ENCODE peak calls at places on chromosomes 4 and X, in nine cellular contexts. X, M, E, B, H, S, N, W and C are unnamed samples.

GRCh38 chr4:82865592-82865991 is 25.4 kb downstream of the SEC31A start:
- DNase-seq in E (peak), H (no peak), W (peak), X (peak), B (peak), N (peak), S (no peak), M (no peak), C (peak)

GRCh38 chr4:144754562-144755410 is 108.8 kb downstream of the HHIP start:
- DNase-seq in M (no peak), N (peak), H (no peak), W (peak), E (peak), B (peak), S (no peak), X (peak), C (peak)

GRCh38 chrX:138128025-138128671 is 562.2 kb downstream of the ZIC3 start:
- DNase-seq in W (peak), X (peak), N (peak), S (no peak), M (no peak), E (peak), H (peak), B (peak), C (peak)

GRCh38 chr4:86233681-86234080 is 126.2 kb downstream of the MAPK10 start:
- DNase-seq in S (no peak), B (peak), E (peak), N (no peak), H (no peak), M (no peak), W (peak), X (peak), C (no peak)

GRCh38 chr4:169906104-169906503 is 120.1 kb downstream of the MFAP3L start:
- DNase-seq in M (no peak), E (peak), B (no peak), N (no peak), S (no peak), X (no peak), H (peak), W (no peak), C (no peak)

GRCh38 chr4:137627938-137628460 is 95.7 kb upstream of the PCDH18 start:
- DNase-seq in E (peak), B (no peak), M (no peak), W (no peak), H (no peak), S (no peak), X (no peak), N (no peak), C (no peak)

GRCh38 chr4:99868126-99868596 is 26.1 kb downstream of the LAMTOR3 start:
- DNase-seq in E (peak), N (peak), M (no peak), B (peak), X (no peak), S (no peak), H (no peak), W (peak), C (peak)

GRCh38 chrX:39484669-39485068 is 613.1 kb downstream of the BCOR start:
- DNase-seq in N (no peak), X (no peak), E (no peak), M (no peak), W (peak), H (no peak), B (no peak), S (no peak), C (no peak)

GRCh38 chrX:39729834-39730670 is 367.7 kb downstream of the BCOR start:
- DNase-seq in E (no peak), S (no peak), W (no peak), B (no peak), H (no peak), N (no peak), X (no peak), M (no peak), C (no peak)

GRCh38 chrX:41198410-41198809 is 113.2 kb downstream of the USP9X start:
- DNase-seq in N (no peak), M (no peak), E (no peak), H (no peak), S (no peak), X (peak), W (no peak), B (no peak), C (no peak)

GRCh38 chr4:8242782-8243556 is 26.6 kb upstream of the HTRA3 start:
- DNase-seq in S (no peak), B (no peak), E (no peak), N (no peak), H (no peak), X (no peak), M (no peak), W (peak), C (no peak)

GRCh38 chr4:75099321-75099720 is 166.4 kb downstream of the PARM1 start:
- DNase-seq in W (no peak), E (no peak), S (no peak), B (no peak), H (no peak), M (no peak), X (peak), N (no peak), C (no peak)

GRCh38 chrX:74371399-74371798 is 49.9 kb upstream of the SLC16A2 start:
- DNase-seq in W (no peak), N (peak), S (no peak), E (peak), M (no peak), H (no peak), B (peak), X (no peak), C (no peak)

GRCh38 chr4:866761-867390 is 40.9 kb upstream of the CPLX1 start:
- DNase-seq in M (no peak), N (peak), S (no peak), H (no peak), B (no peak), X (peak), W (peak), E (no peak), C (peak)

GRCh38 chr4:19005211-19005610 is 983.7 kb upstream of the LCORL start:
- DNase-seq in B (peak), X (no peak), E (no peak), H (no peak), S (no peak), W (peak), M (no peak), N (peak), C (no peak)

GRCh38 chr4:89836031-89836777 is 757 bp downstream of the SNCA start:
- DNase-seq in N (no peak), M (no peak), B (no peak), W (no peak), X (no peak), E (no peak), H (no peak), S (no peak), C (no peak)

GRCh38 chr4:6953751-6954380 is 44.2 kb downstream of the TBC1D14 start:
- DNase-seq in E (peak), X (peak), M (peak), B (peak), W (peak), N (peak), S (peak), H (peak), C (peak)

GRCh38 chr4:129583868-129584267 is 487.9 kb downstream of the C4orf33 start:
- DNase-seq in W (peak), E (peak), B (no peak), S (peak), X (peak), N (peak), H (no peak), M (peak), C (peak)

GRCh38 chr4:76767983-76768382 is 130.0 kb downstream of the SOWAHB start:
- DNase-seq in H (no peak), B (peak), S (no peak), M (no peak), X (no peak), E (peak), W (no peak), N (no peak), C (no peak)

GRCh38 chrX:19683817-19684216 is 168.5 kb upstream of the MAP3K15 start:
- DNase-seq in M (no peak), W (no peak), N (no peak), H (no peak), E (no peak), X (no peak), S (no peak), B (no peak), C (no peak)

GRCh38 chr4:122978109-122978508 is 55.7 kb upstream of the NUDT6 start:
- DNase-seq in B (no peak), H (no peak), S (no peak), W (no peak), M (no peak), N (no peak), X (no peak), E (no peak), C (no peak)

GRCh38 chrX:23883737-23884354 is 23.9 kb downstream of the APOO start:
- DNase-seq in B (peak), S (no peak), W (peak), N (peak), X (peak), E (peak), M (no peak), H (no peak), C (peak)

GRCh38 chr4:25943312-25943711 is 29.3 kb downstream of the SMIM20 start:
- DNase-seq in E (peak), W (no peak), H (no peak), S (peak), X (no peak), M (peak), B (peak), N (peak), C (peak)

GRCh38 chrX:133081990-133082389 is 14.9 kb downstream of the USP26 start:
- DNase-seq in S (no peak), E (no peak), H (no peak), B (no peak), X (no peak), W (no peak), N (no peak), M (no peak), C (no peak)

GRCh38 chr4:95985791-95986190 is 145.9 kb downstream of the PDHA2 start:
- DNase-seq in N (no peak), S (no peak), H (no peak), B (no peak), E (no peak), X (no peak), M (no peak), W (peak), C (peak)

GRCh38 chr4:180542445-180543100 is 1700.6 kb upstream of the TENM3 start:
- DNase-seq in B (peak), S (no peak), E (no peak), H (no peak), N (peak), W (peak), X (peak), M (no peak), C (peak)

GRCh38 chrX:45172890-45173289 is 27.8 kb downstream of the DIPK2B start:
- DNase-seq in H (no peak), E (peak), W (peak), X (peak), S (no peak), N (peak), B (peak), M (no peak), C (peak)

DNA sequence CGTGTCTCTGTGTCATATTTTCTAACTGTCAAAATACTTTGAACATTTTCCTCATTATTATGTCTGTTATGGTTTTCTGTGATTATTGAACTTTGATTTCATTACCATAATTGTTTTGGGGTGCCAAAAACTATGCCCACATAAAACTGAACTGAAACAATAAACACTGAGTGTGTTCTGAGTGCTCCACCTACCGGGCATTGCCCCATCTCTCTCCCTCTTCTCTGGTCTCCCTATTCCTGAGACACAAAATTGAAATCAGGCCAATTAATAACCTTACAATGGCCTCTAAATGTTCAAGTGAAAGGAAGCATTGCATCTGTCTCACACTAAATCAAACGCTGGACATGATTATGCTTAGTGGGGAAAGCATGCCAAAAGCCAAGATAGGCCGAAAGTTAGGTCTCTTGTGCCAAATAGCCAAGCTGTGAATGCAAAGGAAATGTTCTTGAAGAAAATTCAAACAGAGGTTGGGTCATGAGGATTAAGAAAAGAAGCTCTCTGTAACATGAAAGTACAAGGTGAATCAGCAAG is 972.3 kb downstream of the PCDH7 start:
- DNase-seq in B (no peak), E (no peak), S (no peak), W (no peak), N (peak), M (no peak), H (no peak), X (no peak), C (no peak)
- TF ChIP-seq CTCF in B (peak), E (no peak), S (peak), W (peak), N (peak), M (peak), H (no peak), X (no peak), C (peak)

DNA sequence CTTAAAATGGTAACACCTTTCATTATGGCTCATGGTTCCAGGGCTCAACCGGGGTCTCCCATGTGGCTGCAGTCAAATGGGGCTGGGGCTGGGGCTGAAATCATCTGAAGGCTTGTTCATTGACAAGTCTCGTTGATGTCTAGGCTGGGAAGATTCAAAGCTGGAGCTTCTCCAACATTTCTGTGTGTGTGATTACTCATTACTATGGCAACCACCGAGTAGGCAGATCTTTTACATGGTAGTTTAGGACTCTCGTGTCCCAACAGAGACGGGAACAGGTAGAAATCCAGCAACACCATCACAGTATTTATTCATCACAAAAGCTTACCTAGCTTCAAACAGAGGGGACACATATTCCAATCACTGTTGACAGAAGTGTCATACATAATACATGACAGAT is 7.8 kb downstream of the YTHDC1 start:
- DNase-seq in E (peak), M (no peak), B (peak), H (no peak), S (no peak), N (peak), W (peak), X (peak), C (peak)
- H3K4me3 ChIP-seq in E (no peak), M (no peak), B (no peak), H (no peak), S (peak), N (no peak), W (no peak), X (no peak), C (no peak)

GRCh38 chr4:14575919-14576318 is 426.4 kb upstream of the CPEB2 start:
- DNase-seq in M (no peak), X (no peak), E (no peak), S (no peak), H (peak), B (no peak), N (no peak), W (no peak), C (no peak)
- TF ChIP-seq CTCF in M (no peak), X (no peak), E (no peak), S (no peak), H (no peak), B (no peak), N (no peak), W (no peak), C (no peak)

GRCh38 chr4:150080875-150081274 is 2.6 kb downstream of the DCLK2 start:
- DNase-seq in W (no peak), B (peak), M (no peak), E (no peak), S (no peak), H (no peak), X (no peak), N (no peak), C (no peak)
- H3K4me3 ChIP-seq in W (no peak), B (peak), M (no peak), E (peak), S (peak), H (no peak), X (no peak), N (peak), C (no peak)